ENCODE peak calls at places on chromosome 10, in eight cellular contexts. M, W, T, L, K, C, G and Y are unnamed samples.

GRCh38 chr10:77836299-77836820 is 90.2 kb downstream of the DLG5 start:
- DNase-seq in M (peak; percentile 46), W (peak; percentile 64), T (no peak), L (peak; percentile 11), K (no peak), C (no peak), G (peak; percentile 87), Y (no peak)

GRCh38 chr10:124685251-124685650 is 58.9 kb downstream of the FAM53B start:
- DNase-seq in M (no peak), W (no peak), T (peak; percentile 25), L (no peak), K (no peak), C (peak; percentile 76), G (no peak), Y (no peak)

GRCh38 chr10:44990302-44990655 is 10.4 kb upstream of the ZNF22 start:
- DNase-seq in M (no peak), W (no peak), T (no peak), L (no peak), K (no peak), C (no peak), G (no peak), Y (no peak)

GRCh38 chr10:132959296-132959961 is 17.1 kb upstream of the CFAP46 start:
- DNase-seq in M (no peak), W (no peak), T (no peak), L (no peak), K (no peak), C (no peak), G (no peak), Y (no peak)

GRCh38 chr10:72011468-72011867 is 47.3 kb downstream of the CHST3 start:
- DNase-seq in M (no peak), W (no peak), T (no peak), L (no peak), K (no peak), C (no peak), G (no peak), Y (no peak)

GRCh38 chr10:78865518-78865835 is 203.3 kb upstream of the ZMIZ1 start:
- DNase-seq in M (no peak), W (no peak), T (peak; percentile 48), L (peak; percentile 57), K (no peak), C (no peak), G (no peak), Y (no peak)

GRCh38 chr10:71981024-71981867 is 17.1 kb downstream of the CHST3 start:
- DNase-seq in M (no peak), W (no peak), T (peak; percentile 82), L (peak; percentile 49), K (peak; percentile 39), C (no peak), G (no peak), Y (no peak)

GRCh38 chr10:66916030-66916429 is 9.8 kb upstream of the LRRTM3 start:
- DNase-seq in M (no peak), W (no peak), T (no peak), L (no peak), K (no peak), C (no peak), G (no peak), Y (no peak)

GRCh38 chr10:99775850-99776249 is 6.6 kb upstream of the ABCC2 start:
- DNase-seq in M (no peak), W (peak; percentile 86), T (peak; percentile 90), L (peak; percentile 76), K (no peak), C (no peak), G (no peak), Y (peak; percentile 59)

GRCh38 chr10:68559251-68559650 is 886 bp upstream of the TET1 start:
- DNase-seq in M (no peak), W (no peak), T (peak; percentile 21), L (no peak), K (no peak), C (no peak), G (no peak), Y (no peak)

GRCh38 chr10:33337335-33337854 is 2.9 kb upstream of the NRP1 start:
- DNase-seq in M (peak; percentile 47), W (no peak), T (peak; percentile 86), L (peak; percentile 92), K (no peak), C (no peak), G (no peak), Y (peak; percentile 55)

GRCh38 chr10:49841615-49842180 is 79.6 kb upstream of the OGDHL start:
- DNase-seq in M (no peak), W (no peak), T (no peak), L (no peak), K (no peak), C (no peak), G (no peak), Y (no peak)

GRCh38 chr10:6737758-6738463 is 157.8 kb upstream of the PRKCQ start:
- DNase-seq in M (no peak), W (peak; percentile 66), T (peak; percentile 56), L (no peak), K (no peak), C (no peak), G (no peak), Y (no peak)

GRCh38 chr10:132735341-132735775 is 50.6 kb downstream of the NKX6-2 start:
- DNase-seq in M (no peak), W (no peak), T (no peak), L (no peak), K (no peak), C (no peak), G (no peak), Y (no peak)

GRCh38 chr10:8060010-8060703 is 5.7 kb downstream of the GATA3 start:
- DNase-seq in M (no peak), W (no peak), T (peak; percentile 73), L (no peak), K (no peak), C (no peak), G (peak; percentile 66), Y (no peak)

GRCh38 chr10:22318772-22319171 is 2.1 kb upstream of the BMI1 start:
- DNase-seq in M (no peak), W (no peak), T (no peak), L (no peak), K (no peak), C (no peak), G (no peak), Y (no peak)

GRCh38 chr10:95413608-95414007 is 122.8 kb upstream of the PDLIM1 start:
- DNase-seq in M (no peak), W (no peak), T (no peak), L (no peak), K (no peak), C (no peak), G (no peak), Y (no peak)
- TF ChIP-seq CTCF in M (no peak), W (no peak), T (no peak), L (no peak), K (no peak), C (no peak), G (no peak), Y (no peak)

GRCh38 chr10:30674796-30675195 is 45.2 kb upstream of the LYZL2 start:
- DNase-seq in M (no peak), W (no peak), T (no peak), L (no peak), K (no peak), C (no peak), G (no peak), Y (no peak)

GRCh38 chr10:30676319-30676718 is 46.8 kb upstream of the LYZL2 start:
- DNase-seq in M (no peak), W (no peak), T (no peak), L (no peak), K (no peak), C (no peak), G (no peak), Y (no peak)

GRCh38 chr10:30671011-30671616 is 41.6 kb upstream of the LYZL2 start:
- DNase-seq in M (peak; percentile 15), W (peak; percentile 77), T (peak; percentile 64), L (peak; percentile 88), K (no peak), C (no peak), G (no peak), Y (peak; percentile 38)
- H3K4me3 ChIP-seq in M (peak overlapping the region; percentile 16), W (no peak overlapping the region), T (peak overlapping the region; percentile 18), L (no peak overlapping the region), K (peak overlapping the region; percentile 18), C (peak overlapping the region; percentile 28), G (no peak overlapping the region), Y (no peak overlapping the region)

GRCh38 chr10:25933653-25934608 is at the start of gene MYO3A:
- DNase-seq in M (no peak), W (no peak), T (no peak), L (peak; percentile 5), K (no peak), C (no peak), G (no peak), Y (no peak)

DNA sequence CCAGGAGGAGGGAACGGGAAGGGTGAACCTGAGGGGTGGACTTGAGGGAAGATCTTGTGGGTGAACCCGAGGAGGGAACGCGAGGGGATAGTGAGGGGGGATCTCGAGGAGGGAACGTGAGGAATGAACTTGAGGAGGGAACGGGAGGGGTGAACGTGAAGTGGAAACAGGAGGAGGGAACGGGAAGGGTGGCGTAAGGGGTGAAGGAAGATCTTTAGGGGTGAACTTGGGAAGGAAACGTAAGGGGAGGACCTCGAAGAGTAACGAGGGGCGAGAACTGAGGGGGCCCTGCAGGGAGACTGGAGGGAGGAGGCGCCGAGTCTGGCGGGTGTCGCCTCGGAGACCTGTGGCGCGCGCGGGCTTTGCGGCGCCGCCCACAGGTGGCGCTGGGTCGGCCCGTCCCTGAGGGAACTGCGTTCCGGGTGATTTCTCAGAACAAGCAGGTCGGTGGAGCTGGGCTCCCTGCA is 677 bp downstream of the MYO3A start:
- DNase-seq in M (no peak), W (no peak), T (peak; percentile 6), L (no peak), K (no peak), C (peak; percentile 67), G (no peak), Y (no peak)
- TF ChIP-seq CTCF in M (no peak), W (peak; percentile 10), T (no peak), L (peak; percentile 30), K (no peak), C (peak; percentile 40), G (no peak), Y (no peak)

GRCh38 chr10:88023676-88024075 is 160.3 kb downstream of the PTEN start:
- DNase-seq in M (no peak), W (no peak), T (no peak), L (no peak), K (no peak), C (no peak), G (no peak), Y (no peak)

GRCh38 chr10:88027570-88027969 is 164.1 kb downstream of the PTEN start:
- DNase-seq in M (peak; percentile 34), W (no peak), T (no peak), L (no peak), K (no peak), C (no peak), G (no peak), Y (no peak)

GRCh38 chr10:88032566-88032965 is 169.1 kb downstream of the PTEN start:
- DNase-seq in M (no peak), W (peak; percentile 75), T (peak; percentile 86), L (peak; percentile 71), K (no peak), C (no peak), G (no peak), Y (no peak)

GRCh38 chr10:88028654-88029053 is 165.2 kb downstream of the PTEN start:
- DNase-seq in M (no peak), W (no peak), T (no peak), L (no peak), K (no peak), C (no peak), G (no peak), Y (no peak)

DNA sequence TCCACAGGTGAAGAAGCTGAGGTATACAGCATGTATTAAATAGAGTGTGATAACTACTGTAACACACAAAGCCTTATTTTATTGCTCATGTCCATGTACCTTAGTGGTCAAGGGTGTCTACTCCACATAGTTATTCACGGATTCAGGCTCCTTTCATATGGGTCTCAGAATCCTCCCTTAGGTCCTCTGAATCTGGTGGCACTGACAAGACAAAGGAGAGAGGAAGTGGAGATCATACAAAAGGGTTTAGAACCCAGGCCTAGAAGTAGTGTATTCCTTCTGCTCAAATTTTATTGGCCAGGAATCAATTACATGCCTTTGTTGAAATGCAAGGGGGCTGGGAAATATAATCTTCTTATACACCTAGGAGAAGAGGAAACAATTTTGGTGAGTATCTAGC is 164.6 kb downstream of the PTEN start:
- DNase-seq in M (no peak), W (no peak), T (no peak), L (no peak), K (no peak), C (no peak), G (no peak), Y (no peak)
- H3K4me3 ChIP-seq in M (no peak overlapping the region), W (no peak overlapping the region), T (no peak overlapping the region), L (no peak overlapping the region), K (no peak overlapping the region), C (no peak overlapping the region), G (no peak overlapping the region), Y (no peak overlapping the region)